ENCODE peak calls at places on chromosomes 3 and 15, in six cellular contexts. Q, H, B, Z, I and Y are unnamed samples.
A peak's percentile ranks its signal among the peaks of the same experiment; 100 is the strongest.

GRCh38 chr15:85929786-85930185 is 135.1 kb upstream of the KLHL25 start:
- DNase-seq in Q (no peak), H (no peak), B (no peak), Z (no peak), I (no peak), Y (peak; percentile 14)

GRCh38 chr3:37902674-37903073 is 41.0 kb downstream of the CTDSPL start:
- DNase-seq in Q (no peak), H (no peak), B (no peak), Z (no peak), I (no peak), Y (no peak)

GRCh38 chr15:63523306-63523990 is 19.1 kb downstream of the USP3 start:
- DNase-seq in Q (no peak), H (peak; percentile 37), B (no peak), Z (no peak), I (no peak), Y (peak; percentile 35)

GRCh38 chr15:60301024-60301423 is 96.8 kb downstream of the ANXA2 start:
- DNase-seq in Q (no peak), H (no peak), B (peak; percentile 13), Z (peak; percentile 31), I (peak; percentile 8), Y (no peak)

GRCh38 chr3:99172736-99173657 is 271.5 kb upstream of the DCBLD2 start:
- DNase-seq in Q (peak; percentile 81), H (peak; percentile 70), B (peak; percentile 85), Z (peak; percentile 26), I (peak; percentile 80), Y (peak; percentile 56)

GRCh38 chr15:31402511-31403056 is 75.9 kb downstream of the KLF13 start:
- DNase-seq in Q (no peak), H (no peak), B (no peak), Z (no peak), I (no peak), Y (no peak)

GRCh38 chr3:158991146-158991705 is 189.4 kb downstream of the MFSD1 start:
- DNase-seq in Q (peak; percentile 25), H (no peak), B (peak; percentile 70), Z (no peak), I (no peak), Y (no peak)

GRCh38 chr3:82011336-82011735 is 249.9 kb upstream of the GBE1 start:
- DNase-seq in Q (no peak), H (no peak), B (no peak), Z (no peak), I (no peak), Y (no peak)

GRCh38 chr3:141456328-141456689 is 30.5 kb upstream of the RASA2 start:
- DNase-seq in Q (no peak), H (no peak), B (no peak), Z (no peak), I (no peak), Y (no peak)

GRCh38 chr3:46386206-46386605 is 15.5 kb downstream of the CCR5 start:
- DNase-seq in Q (no peak), H (peak; percentile 55), B (no peak), Z (no peak), I (no peak), Y (peak; percentile 39)

GRCh38 chr3:159091936-159092335 is 290.1 kb downstream of the MFSD1 start:
- DNase-seq in Q (no peak), H (no peak), B (no peak), Z (no peak), I (no peak), Y (no peak)

GRCh38 chr3:184295771-184296170 is 3.3 kb upstream of the PSMD2 start:
- DNase-seq in Q (no peak), H (no peak), B (no peak), Z (no peak), I (no peak), Y (no peak)

DNA sequence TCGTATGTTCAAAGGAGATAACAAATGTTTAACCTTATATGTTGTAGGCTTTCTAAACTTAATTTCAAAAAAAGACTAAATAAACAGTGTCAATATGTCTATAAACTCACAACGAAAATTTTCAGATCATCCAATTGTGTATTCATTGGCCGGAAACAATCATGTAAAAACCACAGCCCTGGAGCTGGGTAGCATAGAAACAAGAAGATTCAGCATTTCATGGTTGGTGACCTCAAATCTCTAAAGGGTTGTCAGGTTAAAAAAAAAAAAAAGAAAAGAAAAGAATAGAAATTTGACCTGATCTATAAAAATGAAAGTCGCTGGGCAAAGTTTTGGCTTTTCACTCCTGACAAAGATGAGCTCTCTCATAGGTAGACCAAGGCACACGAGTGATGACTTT is 13.9 kb downstream of the MEX3B start:
- DNase-seq in Q (no peak), H (no peak), B (no peak), Z (no peak), I (no peak), Y (no peak)
- H3K4me2 ChIP-seq in Q (no peak overlapping the region), H (no peak overlapping the region), B (no peak overlapping the region), Z (no peak overlapping the region), I (no peak overlapping the region), Y (no peak overlapping the region)

GRCh38 chr3:15122398-15122797 is 23.4 kb upstream of the RBSN start:
- DNase-seq in Q (no peak), H (no peak), B (no peak), Z (no peak), I (no peak), Y (no peak)

GRCh38 chr3:15121936-15122335 is 23.0 kb upstream of the RBSN start:
- DNase-seq in Q (no peak), H (no peak), B (no peak), Z (no peak), I (no peak), Y (no peak)

GRCh38 chr3:15116032-15116653 is 17.2 kb upstream of the RBSN start:
- DNase-seq in Q (no peak), H (no peak), B (peak; percentile 40), Z (no peak), I (no peak), Y (no peak)

GRCh38 chr3:15117011-15117410 is 18.1 kb upstream of the RBSN start:
- DNase-seq in Q (no peak), H (no peak), B (no peak), Z (no peak), I (no peak), Y (no peak)

DNA sequence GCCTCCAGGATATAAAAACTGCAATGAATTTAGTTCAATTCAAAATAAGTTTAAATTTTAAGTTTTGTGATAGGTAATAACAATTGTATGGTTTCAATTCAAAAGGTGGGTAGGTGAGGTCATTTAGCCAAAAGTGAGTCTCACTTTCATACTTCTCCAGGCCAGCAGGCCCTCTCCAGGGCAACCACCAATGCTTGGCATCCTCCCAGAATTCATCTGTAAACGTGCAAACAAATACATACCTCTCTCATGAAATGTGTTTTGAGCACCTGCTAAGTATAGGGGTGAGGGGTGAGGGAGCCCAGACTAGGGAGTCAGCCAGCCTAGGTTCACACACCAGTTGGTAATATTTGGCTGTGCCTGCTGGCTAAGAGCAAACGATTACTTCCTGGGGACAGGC is 22.0 kb upstream of the RBSN start:
- DNase-seq in Q (no peak), H (no peak), B (no peak), Z (no peak), I (no peak), Y (no peak)
- H3K4me2 ChIP-seq in Q (no peak overlapping the region), H (no peak overlapping the region), B (no peak overlapping the region), Z (no peak overlapping the region), I (no peak overlapping the region), Y (no peak overlapping the region)

GRCh38 chr15:99019558-99020540 is 12.3 kb upstream of the PGPEP1L start:
- DNase-seq in Q (no peak), H (peak; percentile 75), B (no peak), Z (no peak), I (no peak), Y (peak; percentile 63)

GRCh38 chr15:99016680-99017321 is 9.2 kb upstream of the PGPEP1L start:
- DNase-seq in Q (no peak), H (peak; percentile 70), B (peak; percentile 59), Z (peak; percentile 48), I (no peak), Y (peak; percentile 63)

GRCh38 chr15:99017322-99017701 is 9.7 kb upstream of the PGPEP1L start:
- DNase-seq in Q (no peak), H (peak; percentile 12), B (no peak), Z (no peak), I (no peak), Y (no peak)

GRCh38 chr15:99014803-99015676 is 7.4 kb upstream of the PGPEP1L start:
- DNase-seq in Q (peak; percentile 91), H (peak; percentile 78), B (peak; percentile 87), Z (peak; percentile 61), I (no peak), Y (peak; percentile 62)

GRCh38 chr15:99015677-99016568 is 8.3 kb upstream of the PGPEP1L start:
- DNase-seq in Q (peak; percentile 55), H (peak; percentile 17), B (peak; percentile 57), Z (no peak), I (no peak), Y (no peak)
- H3K4me2 ChIP-seq in Q (peak overlapping the region; percentile 90), H (peak overlapping the region; percentile 98), B (peak overlapping the region; percentile 92), Z (peak overlapping the region; percentile 98), I (no peak overlapping the region), Y (peak overlapping the region; percentile 97)

GRCh38 chr3:48694610-48695051 is 8.9 kb upstream of the NCKIPSD start:
- DNase-seq in Q (no peak), H (peak; percentile 85), B (peak; percentile 67), Z (no peak), I (no peak), Y (peak; percentile 82)
- H3K4me2 ChIP-seq in Q (peak overlapping the region; percentile 32), H (peak overlapping the region; percentile 29), B (no peak overlapping the region), Z (peak overlapping the region; percentile 32), I (no peak overlapping the region), Y (peak overlapping the region; percentile 87)

DNA sequence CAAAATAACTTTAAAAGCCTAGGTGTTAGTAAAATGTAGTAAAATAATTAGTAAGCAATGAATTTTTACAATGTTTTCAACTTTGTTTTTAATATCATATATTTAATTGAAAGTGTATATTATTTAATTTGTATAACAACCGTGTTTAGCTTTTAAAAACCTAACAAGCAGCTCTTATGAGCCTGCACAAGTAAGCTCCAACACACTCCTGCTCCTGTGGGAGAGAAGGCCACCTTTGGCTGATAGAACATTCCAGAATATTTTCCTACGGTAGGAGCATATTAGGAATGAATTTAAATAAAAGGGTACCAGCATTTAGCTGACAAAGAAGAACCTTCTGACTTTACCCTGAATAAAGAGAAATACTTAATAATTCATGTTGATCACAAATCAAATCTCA is 40.3 kb upstream of the TM4SF1 start:
- DNase-seq in Q (no peak), H (no peak), B (no peak), Z (no peak), I (no peak), Y (no peak)
- H3K4me2 ChIP-seq in Q (no peak overlapping the region), H (no peak overlapping the region), B (no peak overlapping the region), Z (no peak overlapping the region), I (no peak overlapping the region), Y (no peak overlapping the region)

GRCh38 chr3:195010551-195011100 is 260.3 kb downstream of the XXYLT1 start:
- DNase-seq in Q (no peak), H (no peak), B (no peak), Z (no peak), I (no peak), Y (no peak)
- H3K4me2 ChIP-seq in Q (no peak overlapping the region), H (no peak overlapping the region), B (no peak overlapping the region), Z (no peak overlapping the region), I (no peak overlapping the region), Y (no peak overlapping the region)

GRCh38 chr3:152943645-152944044 is 108.7 kb downstream of the P2RY1 start:
- DNase-seq in Q (no peak), H (peak; percentile 9), B (no peak), Z (no peak), I (no peak), Y (peak; percentile 10)
- H3K4me2 ChIP-seq in Q (no peak overlapping the region), H (peak overlapping the region; percentile 11), B (no peak overlapping the region), Z (no peak overlapping the region), I (no peak overlapping the region), Y (peak overlapping the region; percentile 23)